ENCODE peak calls at places on chromosomes 16 and 17, in ten cellular contexts. B is GM23248; L is T-cell; C is stimulated activated CD4-positive, alpha-beta T cell treated with anti-CD3 and anti-CD28 coated beads, Interleukin-15, amount 100 ng/mL, for 24 hours; E is epithelial cell of esophagus; U is BJ; A is mucosa of gallbladder; W is activated naive CD4-positive, alpha-beta T cell; T is activated T-cell treated with anti-CD3 and anti-CD28 coated beads for 1 hour; F is AG09309. X is an unnamed sample.

GRCh38 chr16:67504190-67505021 is 21.1 kb upstream of the AGRP start:
- DNase-seq in B (peak), L (peak), C (peak), E (no peak), U (no peak), A (no peak), W (no peak), T (no peak), F (no peak), X (no peak)

GRCh38 chr17:2547176-2547575 is 35.5 kb upstream of the METTL16 start:
- DNase-seq in B (peak), L (no peak), C (no peak), E (peak), U (no peak), A (no peak), W (no peak), T (no peak), F (no peak), X (no peak)

GRCh38 chr17:82297280-82297803 is 20.1 kb downstream of the CD7 start:
- DNase-seq in B (peak), L (peak), C (peak), E (peak), U (peak), A (peak), W (peak), T (peak), F (no peak), X (peak)

GRCh38 chr17:59756236-59756818 is 48.9 kb downstream of the VMP1 start:
- DNase-seq in B (peak), L (no peak), C (no peak), E (peak), U (peak), A (no peak), W (no peak), T (no peak), F (peak), X (no peak)

GRCh38 chr16:9311303-9311954 is 220.0 kb downstream of the HAPSTR1 start:
- DNase-seq in B (peak), L (no peak), C (no peak), E (peak), U (no peak), A (no peak), W (no peak), T (no peak), F (no peak), X (no peak)

GRCh38 chr16:700684-701584 is 4.7 kb downstream of the FBXL16 start:
- DNase-seq in B (peak), L (peak), C (no peak), E (no peak), U (no peak), A (no peak), W (no peak), T (peak), F (no peak), X (no peak)

GRCh38 chr17:45172541-45173286 is 11.0 kb downstream of the HEXIM2 start:
- DNase-seq in B (peak), L (peak), C (peak), E (peak), U (peak), A (peak), W (no peak), T (peak), F (no peak), X (no peak)

GRCh38 chr17:5837055-5837491 is 233.1 kb upstream of the WSCD1 start:
- DNase-seq in B (peak), L (no peak), C (no peak), E (peak), U (peak), A (no peak), W (no peak), T (no peak), F (no peak), X (no peak)

GRCh38 chr17:41967141-41967920 is 736 bp downstream of the CNP start:
- DNase-seq in B (peak), L (peak), C (peak), E (peak), U (no peak), A (no peak), W (no peak), T (peak), F (no peak), X (no peak)

GRCh38 chr17:32625971-32626370 is 139.2 kb downstream of the CDK5R1 start:
- DNase-seq in B (no peak), L (no peak), C (no peak), E (no peak), U (no peak), A (no peak), W (no peak), T (no peak), F (no peak), X (no peak)

GRCh38 chr17:79925242-79925957 is 86.2 kb upstream of the CBX4 start:
- DNase-seq in B (peak), L (no peak), C (no peak), E (no peak), U (no peak), A (peak), W (no peak), T (no peak), F (no peak), X (no peak)

GRCh38 chr17:65594585-65594940 is 33.1 kb upstream of the AXIN2 start:
- DNase-seq in B (peak), L (no peak), C (peak), E (no peak), U (no peak), A (no peak), W (no peak), T (no peak), F (no peak), X (no peak)

GRCh38 chr17:42744283-42744805 is 496 bp downstream of the EZH1 start:
- DNase-seq in B (peak), L (no peak), C (peak), E (peak), U (no peak), A (peak), W (peak), T (peak), F (no peak), X (no peak)

GRCh38 chr16:85978291-85978775 is 79.4 kb downstream of the IRF8 start:
- DNase-seq in B (no peak), L (no peak), C (no peak), E (no peak), U (no peak), A (no peak), W (no peak), T (no peak), F (no peak), X (no peak)

GRCh38 chr17:36720131-36720530 is 118.7 kb downstream of the MRM1 start:
- DNase-seq in B (no peak), L (no peak), C (no peak), E (no peak), U (no peak), A (no peak), W (no peak), T (no peak), F (no peak), X (no peak)

GRCh38 chr16:1002399-1003161 is 21.0 kb downstream of the SOX8 start:
- DNase-seq in B (peak), L (peak), C (peak), E (peak), U (peak), A (peak), W (no peak), T (peak), F (peak), X (no peak)

GRCh38 chr16:259814-260253 is 15.9 kb downstream of the RGS11 start:
- DNase-seq in B (no peak), L (no peak), C (no peak), E (no peak), U (no peak), A (no peak), W (no peak), T (no peak), F (no peak), X (no peak)

GRCh38 chr16:60304725-60305124 is 1570.6 kb upstream of the GOT2 start:
- DNase-seq in B (no peak), L (no peak), C (no peak), E (no peak), U (no peak), A (no peak), W (no peak), T (no peak), F (no peak), X (no peak)

GRCh38 chr17:38447502-38448095 is 19.3 kb downstream of the ARHGAP23 start:
- DNase-seq in B (no peak), L (no peak), C (no peak), E (no peak), U (no peak), A (no peak), W (no peak), T (no peak), F (no peak), X (no peak)